ENCODE peak calls at places on chromosomes 6 and 20, in four cellular contexts. V is KG1, Q is iPS-NIHi11, P is mucosa of gallbladder. U is an unnamed sample.

GRCh38 chr20:56985286-56985685 is 281.2 kb downstream of the BMP7 start:
- DNase-seq in Q (no peak), P (no peak), V (no peak), U (no peak)

GRCh38 chr6:97978855-97979271 is 695.8 kb upstream of the MMS22L start:
- DNase-seq in V (no peak), P (no peak), Q (peak; percentile 27), U (no peak)

GRCh38 chr20:19945732-19946670 is 71.2 kb upstream of the NAA20 start:
- DNase-seq in P (no peak), Q (no peak), V (no peak), U (no peak)

GRCh38 chr6:145813285-145814034 is 1.1 kb downstream of the FBXO30 start:
- DNase-seq in Q (no peak), V (peak; percentile 50), P (no peak), U (no peak)

GRCh38 chr6:72813807-72814596 is 192.1 kb downstream of the KCNQ5 start:
- DNase-seq in Q (no peak), P (no peak), V (no peak), U (no peak)

GRCh38 chr20:57432874-57433491 is 41.8 kb downstream of the RBM38 start:
- DNase-seq in V (peak; percentile 75), P (peak; percentile 43), Q (no peak), U (no peak)

GRCh38 chr6:87939776-87940175 is 107.9 kb upstream of the SPACA1 start:
- DNase-seq in Q (no peak), P (no peak), V (no peak), U (no peak)

GRCh38 chr6:82866446-82866845 is 199.2 kb downstream of the UBE3D start:
- DNase-seq in P (no peak), V (no peak), Q (no peak), U (no peak)

GRCh38 chr20:39049684-39050554 is 87.8 kb downstream of the DHX35 start:
- DNase-seq in V (peak; percentile 37), P (peak; percentile 75), Q (peak; percentile 90), U (peak; percentile 25)